ENCODE peak calls at places on chromosomes 13 and 19, in seven cellular contexts. F is SK-N-SH, M is psoas muscle, B is IMR-90, A is hepatocyte, S is dorsolateral prefrontal cortex, D is ovary. L is an unnamed sample.

GRCh38 chr13:40149611-40150283 is 494.3 kb downstream of the COG6 start:
- DNase-seq in F (no peak), M (no peak), B (peak; percentile 53), A (peak; percentile 54), S (no peak), D (peak; percentile 54), L (no peak)

GRCh38 chr13:96474158-96474606 is 384.3 kb downstream of the HS6ST3 start:
- DNase-seq in F (no peak), M (no peak), B (no peak), A (no peak), S (no peak), D (no peak), L (no peak)

GRCh38 chr13:77918391-77919261 is at the start of gene EDNRB:
- DNase-seq in F (peak; percentile 39), M (peak; percentile 71), B (peak; percentile 17), A (peak; percentile 46), S (peak; percentile 58), D (peak; percentile 29), L (no peak)

GRCh38 chr13:88764103-88764502 is 1092.9 kb downstream of the SLITRK5 start:
- DNase-seq in F (no peak), M (no peak), B (no peak), A (no peak), S (no peak), D (no peak), L (no peak)

GRCh38 chr13:50248537-50249521 is 233.6 kb downstream of the KCNRG start:
- DNase-seq in F (no peak), M (no peak), B (no peak), A (no peak), S (no peak), D (no peak), L (no peak)

GRCh38 chr13:80337706-80338105 is 3.2 kb downstream of the SPRY2 start:
- DNase-seq in F (no peak), M (no peak), B (no peak), A (no peak), S (no peak), D (no peak), L (no peak)

GRCh38 chr19:8659905-8660304 is 29.5 kb downstream of the NFILZ start:
- DNase-seq in F (no peak), M (no peak), B (no peak), A (no peak), S (no peak), D (no peak), L (no peak)

GRCh38 chr19:45715139-45715538 is 15.6 kb downstream of the FBXO46 start:
- DNase-seq in F (no peak), M (no peak), B (no peak), A (no peak), S (no peak), D (no peak), L (no peak)

GRCh38 chr19:8329993-8330392 is 8.7 kb downstream of the RPS28 start:
- DNase-seq in F (no peak), M (peak; percentile 8), B (no peak), A (no peak), S (no peak), D (no peak), L (no peak)

GRCh38 chr19:37964109-37964508 is 57.1 kb downstream of the SIPA1L3 start:
- DNase-seq in F (no peak), M (no peak), B (peak; percentile 24), A (no peak), S (no peak), D (no peak), L (no peak)

GRCh38 chr19:42252365-42253244 is 2.3 kb downstream of the ERF start:
- DNase-seq in F (peak; percentile 53), M (no peak), B (peak; percentile 68), A (peak; percentile 69), S (peak; percentile 78), D (peak; percentile 69), L (no peak)

GRCh38 chr19:56834564-56835375 is 5.8 kb downstream of the PEG3 start:
- DNase-seq in F (no peak), M (no peak), B (no peak), A (no peak), S (no peak), D (no peak), L (no peak)

GRCh38 chr19:3285647-3286176 is 61.3 kb downstream of the CELF5 start:
- DNase-seq in F (peak; percentile 91), M (peak; percentile 50), B (no peak), A (no peak), S (no peak), D (no peak), L (no peak)

GRCh38 chr13:43963726-43964125 is 84.0 kb downstream of the LACC1 start:
- DNase-seq in F (no peak), M (no peak), B (no peak), A (no peak), S (no peak), D (no peak), L (no peak)

GRCh38 chr19:11375143-11375948 is 880 bp downstream of the SWSAP1 start:
- DNase-seq in F (peak; percentile 60), M (peak; percentile 66), B (no peak), A (peak; percentile 67), S (peak; percentile 53), D (peak; percentile 76), L (no peak)

GRCh38 chr13:46622918-46623256 is 69.9 kb downstream of the LRCH1 start:
- DNase-seq in F (peak; percentile 71), M (no peak), B (peak; percentile 84), A (peak; percentile 73), S (no peak), D (peak; percentile 40), L (no peak)

GRCh38 chr19:43858174-43858573 is 31.1 kb downstream of the ZNF283 start:
- DNase-seq in F (no peak), M (no peak), B (no peak), A (no peak), S (no peak), D (no peak), L (no peak)

GRCh38 chr19:814108-815078 is 7.4 kb downstream of the PLPPR3 start:
- DNase-seq in F (peak; percentile 55), M (no peak), B (no peak), A (no peak), S (no peak), D (no peak), L (no peak)

GRCh38 chr13:109483369-109483768 is 303.0 kb downstream of the IRS2 start:
- DNase-seq in F (no peak), M (no peak), B (no peak), A (no peak), S (no peak), D (no peak), L (no peak)

GRCh38 chr19:4456566-4456842 is 1.1 kb downstream of the UBXN6 start:
- DNase-seq in F (peak; percentile 55), M (peak; percentile 55), B (peak; percentile 75), A (peak; percentile 86), S (no peak), D (no peak), L (no peak)

GRCh38 chr13:94673841-94674240 is 38.5 kb downstream of the SOX21 start:
- DNase-seq in F (no peak), M (no peak), B (no peak), A (no peak), S (no peak), D (no peak), L (no peak)

GRCh38 chr19:21483589-21484170 is 21.7 kb upstream of the ZNF429 start:
- DNase-seq in F (peak; percentile 85), M (peak; percentile 72), B (no peak), A (no peak), S (no peak), D (peak; percentile 66), L (no peak)

GRCh38 chr19:2253106-2254051 is 2.8 kb downstream of the JSRP1 start:
- DNase-seq in F (peak; percentile 58), M (no peak), B (no peak), A (no peak), S (no peak), D (no peak), L (no peak)

GRCh38 chr13:95153647-95154405 is 147.4 kb downstream of the ABCC4 start:
- DNase-seq in F (no peak), M (no peak), B (peak; percentile 21), A (no peak), S (no peak), D (no peak), L (no peak)

GRCh38 chr13:62014299-62014698 is 598.6 kb upstream of the PCDH20 start:
- DNase-seq in F (peak; percentile 12), M (no peak), B (peak; percentile 1), A (peak; percentile 6), S (no peak), D (no peak), L (no peak)

GRCh38 chr13:64855506-64855905 is 2374.6 kb downstream of the PCDH9 start:
- DNase-seq in F (peak; percentile 1), M (no peak), B (peak; percentile 37), A (peak; percentile 13), S (no peak), D (no peak), L (no peak)

GRCh38 chr13:74288361-74288911 is 154.2 kb upstream of the KLF12 start:
- DNase-seq in F (peak; percentile 10), M (no peak), B (no peak), A (peak; percentile 46), S (peak; percentile 48), D (peak; percentile 21), L (no peak)

GRCh38 chr13:45799451-45799850 is 52.1 kb downstream of the SIAH3 start:
- DNase-seq in F (no peak), M (no peak), B (no peak), A (no peak), S (no peak), D (no peak), L (no peak)

GRCh38 chr19:46786236-46787039 is 2.0 kb downstream of the SLC1A5 start:
- DNase-seq in F (peak; percentile 86), M (peak; percentile 78), B (peak; percentile 83), A (peak; percentile 84), S (peak; percentile 43), D (peak; percentile 71), L (no peak)

GRCh38 chr13:27170221-27170520 is 1.4 kb downstream of the USP12 start:
- DNase-seq in F (no peak), M (no peak), B (peak; percentile 84), A (no peak), S (no peak), D (no peak), L (no peak)

GRCh38 chr19:16760990-16761389 is 41.3 kb downstream of the NWD1 start:
- DNase-seq in F (no peak), M (no peak), B (no peak), A (no peak), S (no peak), D (no peak), L (no peak)
- H3K27me3 ChIP-seq in F (peaks cover 29% of the 10 kb centered on the region), M (no peaks in the 10 kb centered on the region), B (peaks cover 12% of the 10 kb centered on the region), A (no peaks in the 10 kb centered on the region), S (no peaks in the 10 kb centered on the region), D (no peaks in the 10 kb centered on the region), L (no peaks in the 10 kb centered on the region)

GRCh38 chr19:6233051-6233826 is 46.5 kb downstream of the MLLT1 start:
- DNase-seq in F (no peak), M (peak; percentile 80), B (peak; percentile 43), A (no peak), S (no peak), D (no peak), L (no peak)
- H3K27ac ChIP-seq in F (no peak overlapping the region), M (peak overlapping the region; percentile 11), B (peak overlapping the region; percentile 86), A (peak overlapping the region; percentile 24), S (peak overlapping the region; percentile 46), D (no peak overlapping the region), L (peak overlapping the region; percentile 69)

GRCh38 chr13:112489199-112489598 is 98.8 kb downstream of the TUBGCP3 start:
- DNase-seq in F (no peak), M (no peak), B (no peak), A (no peak), S (no peak), D (no peak), L (no peak)
- H3K27me3 ChIP-seq in F (no peaks in the 10 kb centered on the region), M (no peaks in the 10 kb centered on the region), B (no peaks in the 10 kb centered on the region), A (no peaks in the 10 kb centered on the region), S (no peaks in the 10 kb centered on the region), D (no peaks in the 10 kb centered on the region), L (no peaks in the 10 kb centered on the region)

GRCh38 chr19:14168259-14168972 is 32.0 kb upstream of the ASF1B start:
- DNase-seq in F (peak; percentile 79), M (no peak), B (no peak), A (no peak), S (no peak), D (no peak), L (no peak)
- H3K27ac ChIP-seq in F (no peak overlapping the region), M (no peak overlapping the region), B (no peak overlapping the region), A (no peak overlapping the region), S (peak overlapping the region; percentile 27), D (no peak overlapping the region), L (no peak overlapping the region)